ENCODE peak calls at places on chromosomes 12 and 14, in five cellular contexts. M is testis, L is foreskin keratinocyte, Q is left ventricle myocardium inferior, C is heart right ventricle. V is an unnamed sample.

GRCh38 chr12:131242741-131243496 is 289.2 kb downstream of the ADGRD1 start:
- DNase-seq in M (peak; percentile 86), L (no peak), Q (no peak), C (no peak), V (no peak)

GRCh38 chr12:3207858-3208257 is 130.7 kb downstream of the TSPAN9 start:
- DNase-seq in M (no peak), L (no peak), Q (no peak), C (no peak), V (no peak)

GRCh38 chr12:24921251-24922038 is 27.5 kb downstream of the BCAT1 start:
- DNase-seq in M (no peak), L (peak; percentile 55), Q (no peak), C (no peak), V (no peak)

GRCh38 chr12:14327717-14328116 is 37.8 kb upstream of the ATF7IP start:
- DNase-seq in M (no peak), L (peak; percentile 57), Q (no peak), C (no peak), V (no peak)

GRCh38 chr12:68236421-68237059 is 10.9 kb upstream of the IL26 start:
- DNase-seq in M (no peak), L (no peak), Q (no peak), C (peak; percentile 10), V (peak; percentile 69)

GRCh38 chr14:93047661-93048060 is 68.1 kb downstream of the ITPK1 start:
- DNase-seq in M (no peak), L (no peak), Q (peak; percentile 5), C (no peak), V (no peak)

GRCh38 chr12:13313886-13314285 is 117.4 kb downstream of the EMP1 start:
- DNase-seq in M (no peak), L (no peak), Q (no peak), C (no peak), V (no peak)

GRCh38 chr14:99564256-99564902 is 39.6 kb downstream of the CCDC85C start:
- DNase-seq in M (peak; percentile 78), L (no peak), Q (peak; percentile 62), C (peak; percentile 55), V (no peak)

GRCh38 chr12:112096667-112097066 is 11.9 kb downstream of the NAA25 start:
- DNase-seq in M (no peak), L (peak; percentile 88), Q (no peak), C (no peak), V (no peak)

GRCh38 chr12:94704452-94704871 is 54.1 kb upstream of the TMCC3 start:
- DNase-seq in M (no peak), L (peak; percentile 58), Q (no peak), C (no peak), V (no peak)

GRCh38 chr12:114397978-114398881 is 7.7 kb downstream of the TBX5 start:
- DNase-seq in M (no peak), L (no peak), Q (no peak), C (no peak), V (no peak)

GRCh38 chr12:77760271-77761025 is 70.2 kb upstream of the NAV3 start:
- DNase-seq in M (no peak), L (no peak), Q (no peak), C (no peak), V (no peak)

GRCh38 chr12:49793620-49794019 is 34.6 kb downstream of the NCKAP5L start:
- DNase-seq in M (no peak), L (no peak), Q (no peak), C (no peak), V (no peak)

GRCh38 chr14:62168564-62169155 is 406.4 kb downstream of the SNAPC1 start:
- DNase-seq in M (no peak), L (no peak), Q (no peak), C (no peak), V (no peak)

GRCh38 chr12:91155990-91156389 is 26.6 kb downstream of the DCN start:
- DNase-seq in M (no peak), L (no peak), Q (no peak), C (no peak), V (no peak)

DNA sequence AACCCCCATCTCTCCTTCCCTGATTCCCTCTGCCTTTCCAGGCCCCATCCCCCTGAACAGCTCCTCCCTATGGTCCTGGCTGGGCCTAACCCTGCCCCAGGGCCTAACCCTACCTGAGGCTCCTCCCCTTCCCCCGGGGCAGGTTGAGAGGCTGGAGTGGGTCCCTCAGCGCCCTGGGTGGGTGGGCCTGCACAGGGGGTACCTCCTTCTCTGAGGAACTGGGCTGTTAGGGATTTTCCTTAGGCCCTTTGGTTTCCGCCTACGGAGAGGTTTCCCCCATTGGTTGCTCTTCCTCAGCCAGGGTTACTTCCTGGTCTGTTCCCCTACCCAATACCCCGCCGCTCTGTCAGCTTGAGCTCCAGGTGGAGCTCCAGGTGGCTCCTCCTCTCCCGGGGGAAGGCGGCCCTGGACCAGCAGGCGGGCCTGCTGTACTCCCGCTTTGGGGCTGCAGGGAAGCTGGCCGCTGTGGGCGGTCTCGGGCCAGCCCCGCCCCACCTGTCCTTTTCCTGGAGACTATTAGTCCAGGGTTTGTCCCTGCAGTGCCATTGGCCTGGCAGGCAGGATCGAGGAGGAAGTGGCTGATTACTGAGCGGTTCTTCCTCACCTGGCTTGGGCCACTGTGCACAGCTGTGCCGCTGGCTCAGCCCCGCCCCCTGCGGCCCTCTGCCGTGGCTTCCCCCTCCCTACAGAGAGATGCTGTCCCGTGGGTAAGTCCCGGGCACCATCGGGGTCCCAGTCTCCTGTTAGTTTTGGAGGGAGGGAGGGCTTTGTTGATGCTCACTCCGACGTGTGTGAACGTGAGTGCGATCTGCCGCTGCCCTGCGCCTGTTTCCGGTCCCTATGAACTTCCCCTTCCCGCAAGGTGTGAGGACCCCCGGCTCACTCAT is 2.5 kb downstream of the C12orf57 start:
- DNase-seq in M (peak; percentile 70), L (peak; percentile 95), Q (no peak), C (peak; percentile 38), V (peak; percentile 77)
- TF ChIP-seq CTCF in M (no peak), L (peak; percentile 42), Q (no peak), C (no peak), V (no peak)

GRCh38 chr14:77318006-77318553 is 2.6 kb downstream of the POMT2 start:
- DNase-seq in M (peak; percentile 85), L (no peak), Q (no peak), C (no peak), V (no peak)

GRCh38 chr14:77320238-77320935 is at the start of gene POMT2:
- DNase-seq in M (peak; percentile 97), L (peak; percentile 78), Q (peak; percentile 94), C (peak; percentile 95), V (peak; percentile 89)

GRCh38 chr14:77322209-77322902 is 1.5 kb downstream of the GSTZ1 start:
- DNase-seq in M (no peak), L (no peak), Q (no peak), C (no peak), V (no peak)

GRCh38 chr14:77316872-77317271 is 3.8 kb downstream of the POMT2 start:
- DNase-seq in M (no peak), L (no peak), Q (no peak), C (no peak), V (no peak)

GRCh38 chr14:77319416-77319815 is 1.3 kb downstream of the POMT2 start:
- DNase-seq in M (no peak), L (no peak), Q (no peak), C (no peak), V (no peak)
- H3K27ac ChIP-seq in M (no peak overlapping the region), L (no peak overlapping the region), Q (no peak overlapping the region), C (no peak overlapping the region), V (no peak overlapping the region)

DNA sequence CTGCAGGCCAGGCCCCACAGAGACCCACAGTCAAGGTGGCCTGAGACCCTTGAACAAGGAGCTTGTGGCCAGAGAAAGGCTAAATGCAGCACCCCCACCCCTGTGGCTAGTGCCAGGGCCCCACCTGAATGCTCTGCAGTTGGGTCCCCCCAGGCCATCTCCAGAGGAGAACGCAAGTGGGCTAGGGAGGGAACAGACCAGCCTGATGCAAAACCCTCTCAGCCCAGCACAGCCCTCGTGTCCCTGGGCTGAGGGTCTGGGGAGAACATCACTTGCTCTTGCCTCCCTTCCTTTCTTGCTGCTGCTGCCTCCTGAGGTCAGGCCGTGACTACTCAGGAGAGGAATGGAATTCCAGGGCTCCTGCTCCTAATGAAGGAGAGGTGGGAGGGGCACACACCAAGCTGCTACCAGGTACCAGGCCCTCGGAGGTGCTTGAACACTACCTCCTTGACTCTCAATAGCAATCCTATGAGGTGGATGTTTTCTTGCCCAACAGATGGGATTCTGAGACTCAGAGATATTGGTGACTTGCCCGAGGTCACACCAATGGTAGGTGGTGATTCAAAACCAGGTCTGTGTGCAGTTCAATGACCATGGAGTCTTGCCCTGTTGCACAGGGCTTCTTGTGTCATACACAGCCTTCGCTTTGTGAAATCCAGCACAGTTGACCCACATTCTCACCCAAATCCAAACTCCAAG is 45.5 kb downstream of the PSMA6 start:
- DNase-seq in M (no peak), L (peak; percentile 78), Q (no peak), C (no peak), V (no peak)
- H3K4me1 ChIP-seq in M (peaks cover 92% of the 10 kb centered on the region), L (peaks cover 16% of the 10 kb centered on the region), Q (peaks cover 84% of the 10 kb centered on the region), C (peaks cover 86% of the 10 kb centered on the region), V (peaks cover 45% of the 10 kb centered on the region)

GRCh38 chr12:125683748-125684381 is 618.6 kb downstream of the AACS start:
- DNase-seq in M (peak; percentile 82), L (no peak), Q (no peak), C (no peak), V (no peak)
- TF ChIP-seq CTCF in M (peak; percentile 41), L (no peak), Q (peak; percentile 29), C (peak; percentile 13), V (no peak)

GRCh38 chr14:69480136-69480535 is 4.4 kb upstream of the PLEKHD1 start:
- DNase-seq in M (no peak), L (no peak), Q (no peak), C (no peak), V (no peak)
- H3K27ac ChIP-seq in M (no peak overlapping the region), L (no peak overlapping the region), Q (no peak overlapping the region), C (no peak overlapping the region), V (no peak overlapping the region)

DNA sequence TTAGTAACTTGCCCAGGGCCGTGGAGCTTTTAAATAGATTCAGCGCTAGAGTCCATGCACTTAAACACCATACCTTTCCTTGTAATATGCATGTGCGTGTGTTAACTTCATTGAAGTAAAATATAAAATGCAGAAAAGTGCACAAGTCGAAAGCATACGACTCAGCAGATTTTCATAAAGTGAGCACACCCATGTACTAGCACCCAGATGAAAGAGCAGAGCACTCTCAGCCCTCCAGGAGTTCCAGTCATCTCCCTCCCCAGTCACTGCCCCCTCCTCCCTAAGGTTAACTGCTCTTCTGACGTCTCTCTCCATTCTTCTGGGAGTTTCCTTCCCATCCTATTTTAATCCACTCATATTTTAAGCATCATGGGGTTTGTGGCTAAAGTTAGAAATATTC is 20.2 kb downstream of the RDH12 start:
- DNase-seq in M (no peak), L (no peak), Q (no peak), C (no peak), V (no peak)
- H3K4me1 ChIP-seq in M (peaks cover 3% of the 10 kb centered on the region), L (peaks cover 3% of the 10 kb centered on the region), Q (peaks cover 11% of the 10 kb centered on the region), C (peaks cover 11% of the 10 kb centered on the region), V (peaks cover 8% of the 10 kb centered on the region)

DNA sequence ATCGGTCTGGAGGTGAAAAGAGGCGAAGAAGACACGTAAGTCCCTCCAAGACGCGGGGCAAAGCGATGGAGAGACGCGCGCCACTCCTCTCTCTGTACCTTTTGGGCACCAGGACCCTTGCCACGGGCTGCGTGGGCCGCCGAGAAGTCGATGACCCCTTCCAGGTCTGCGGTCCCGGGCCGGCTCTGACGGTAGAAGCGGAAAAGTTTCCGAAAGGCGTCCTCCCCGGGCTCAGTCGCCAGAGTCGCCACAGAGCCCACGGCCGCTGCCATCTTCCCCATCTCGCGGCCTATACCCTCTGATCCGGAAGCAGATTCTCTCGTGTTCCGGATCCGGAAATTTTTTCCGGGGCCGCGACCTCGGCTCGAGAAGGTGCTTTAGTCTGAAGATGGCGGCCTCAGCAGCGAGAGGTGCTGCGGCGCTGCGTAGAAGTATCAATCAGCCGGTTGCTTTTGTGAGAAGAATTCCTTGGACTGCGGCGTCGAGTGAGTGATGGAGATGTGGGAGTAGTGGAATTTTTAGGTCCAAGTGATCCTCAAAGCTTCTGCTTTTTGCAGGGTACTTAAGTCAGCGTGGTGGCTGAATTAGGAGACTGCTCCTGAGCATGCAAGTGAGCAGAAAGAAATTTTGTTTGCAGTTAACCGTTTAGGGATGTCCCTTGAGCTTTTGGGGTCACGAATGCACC is at the start of the genes ALKBH1 and SLIRP:
- DNase-seq in M (peak; percentile 93), L (peak; percentile 71), Q (peak; percentile 88), C (peak; percentile 84), V (peak; percentile 80)
- TF ChIP-seq CTCF in M (no peak), L (no peak), Q (no peak), C (no peak), V (no peak)